ENCODE peak calls at places on chromosomes 1 and 21, in four cellular contexts. One of them, this sample, is unnamed.

GRCh38 chr1:155082941-155083541 is 4.4 kb downstream of the EFNA3 start:
- DNase-seq in endothelial cell of umbilical vein: no peak
- DNase-seq in A549: no peak
- DNase-seq in lower leg skin: peak; percentile 93
- DNase-seq in this sample: no peak

GRCh38 chr21:35079181-35079580 is 30.1 kb upstream of the RUNX1 start:
- DNase-seq in lower leg skin: no peak
- DNase-seq in endothelial cell of umbilical vein: no peak
- DNase-seq in A549: no peak
- DNase-seq in this sample: no peak

GRCh38 chr1:14112613-14113012 is 412.6 kb downstream of the PRDM2 start:
- DNase-seq in A549: no peak
- DNase-seq in endothelial cell of umbilical vein: no peak
- DNase-seq in lower leg skin: no peak
- DNase-seq in this sample: no peak

GRCh38 chr21:31922881-31923280 is 50.1 kb downstream of the HUNK start:
- DNase-seq in lower leg skin: no peak
- DNase-seq in A549: no peak
- DNase-seq in endothelial cell of umbilical vein: no peak
- DNase-seq in this sample: no peak

GRCh38 chr1:228258486-228258885 is 50.6 kb downstream of the OBSCN start:
- DNase-seq in lower leg skin: no peak
- DNase-seq in endothelial cell of umbilical vein: no peak
- DNase-seq in A549: no peak
- DNase-seq in this sample: no peak

GRCh38 chr1:183417691-183418491 is at the start of gene NMNAT2:
- DNase-seq in lower leg skin: peak; percentile 86
- DNase-seq in endothelial cell of umbilical vein: no peak
- DNase-seq in A549: peak; percentile 36
- DNase-seq in this sample: no peak

GRCh38 chr1:29471487-29472313 is 235.4 kb downstream of the PTPRU start:
- DNase-seq in lower leg skin: peak; percentile 78
- DNase-seq in endothelial cell of umbilical vein: no peak
- DNase-seq in A549: no peak
- DNase-seq in this sample: no peak

GRCh38 chr1:77459881-77460280 is 178.1 kb downstream of the AK5 start:
- DNase-seq in lower leg skin: no peak
- DNase-seq in A549: no peak
- DNase-seq in endothelial cell of umbilical vein: peak; percentile 53
- DNase-seq in this sample: no peak

GRCh38 chr1:114238066-114238465 is 84.4 kb upstream of the SYT6 start:
- DNase-seq in endothelial cell of umbilical vein: no peak
- DNase-seq in A549: no peak
- DNase-seq in lower leg skin: no peak
- DNase-seq in this sample: no peak

GRCh38 chr21:29342394-29342957 is 43.8 kb downstream of the BACH1 start:
- DNase-seq in lower leg skin: peak; percentile 92
- DNase-seq in endothelial cell of umbilical vein: peak; percentile 91
- DNase-seq in A549: peak; percentile 2
- DNase-seq in this sample: peak; percentile 49

GRCh38 chr1:41898191-41898713 is 20.5 kb downstream of the HIVEP3 start:
- DNase-seq in endothelial cell of umbilical vein: peak; percentile 45
- DNase-seq in A549: no peak
- DNase-seq in lower leg skin: no peak
- DNase-seq in this sample: peak; percentile 47

GRCh38 chr21:37710555-37711293 is 205.5 kb downstream of the KCNJ6 start:
- DNase-seq in endothelial cell of umbilical vein: no peak
- DNase-seq in A549: no peak
- DNase-seq in lower leg skin: no peak
- DNase-seq in this sample: no peak

DNA sequence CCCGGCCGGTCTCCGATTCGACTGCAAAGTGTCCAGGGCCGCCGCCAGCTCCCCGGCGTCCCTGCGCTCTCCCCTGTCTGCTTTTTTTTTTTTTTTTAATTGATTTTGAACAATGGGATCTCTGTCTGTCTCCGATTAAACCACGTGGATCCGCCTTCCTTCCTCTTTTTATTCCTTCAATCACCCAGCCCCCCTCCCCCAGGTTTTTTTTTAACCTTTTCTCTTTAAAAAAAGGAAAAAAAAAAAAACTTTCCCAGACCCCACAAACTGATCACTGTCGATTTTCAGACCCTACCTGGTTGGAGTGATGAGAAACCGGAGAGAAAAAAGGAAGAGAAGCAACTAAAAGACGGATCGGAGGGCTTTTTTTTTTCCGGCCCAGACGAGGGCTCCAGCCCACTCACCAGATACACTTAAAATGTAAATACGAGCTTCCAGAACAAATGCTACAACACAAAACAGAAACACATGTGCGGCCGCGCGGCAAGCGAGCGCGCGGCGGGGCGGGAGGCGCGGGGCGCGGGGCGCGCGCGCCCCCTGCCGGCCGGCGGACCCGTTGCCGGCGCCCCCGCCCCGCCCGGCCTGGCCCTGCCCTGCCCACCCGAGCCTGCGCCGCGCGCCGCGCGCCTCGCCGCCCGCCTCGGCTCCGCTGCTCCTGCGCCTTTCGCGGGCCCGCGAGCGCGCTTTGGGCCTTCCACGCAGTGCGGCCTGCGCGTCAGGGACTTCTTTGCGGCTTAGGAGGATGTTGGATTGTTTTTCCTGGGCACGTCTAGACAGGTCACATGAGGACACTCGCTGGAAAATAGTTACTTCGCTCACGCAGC is at the start of gene RCC2:
- DNase-seq in lower leg skin: no peak
- DNase-seq in A549: peak; percentile 44
- DNase-seq in endothelial cell of umbilical vein: peak; percentile 69
- DNase-seq in this sample: peak; percentile 42
- TF ChIP-seq POLR2A in lower leg skin: no peak
- TF ChIP-seq POLR2A in A549: peak; percentile 57
- TF ChIP-seq POLR2A in endothelial cell of umbilical vein: no peak
- TF ChIP-seq POLR2A in this sample: no peak

GRCh38 chr1:202133521-202133920 is 10.8 kb downstream of the GPR37L1 start:
- DNase-seq in lower leg skin: no peak
- DNase-seq in A549: no peak
- DNase-seq in endothelial cell of umbilical vein: no peak
- DNase-seq in this sample: no peak

GRCh38 chr1:202134645-202135172 is 9.8 kb downstream of the ARL8A start:
- DNase-seq in endothelial cell of umbilical vein: no peak
- DNase-seq in A549: no peak
- DNase-seq in lower leg skin: no peak
- DNase-seq in this sample: no peak

GRCh38 chr1:202131956-202132821 is 9.5 kb downstream of the GPR37L1 start:
- DNase-seq in lower leg skin: no peak
- DNase-seq in endothelial cell of umbilical vein: no peak
- DNase-seq in A549: no peak
- DNase-seq in this sample: peak; percentile 80

GRCh38 chr1:202133989-202134388 is 10.5 kb downstream of the ARL8A start:
- DNase-seq in lower leg skin: no peak
- DNase-seq in A549: no peak
- DNase-seq in endothelial cell of umbilical vein: no peak
- DNase-seq in this sample: no peak

GRCh38 chr1:202133016-202133415 is 10.3 kb downstream of the GPR37L1 start:
- DNase-seq in endothelial cell of umbilical vein: no peak
- DNase-seq in A549: no peak
- DNase-seq in lower leg skin: no peak
- DNase-seq in this sample: peak; percentile 63
- TF ChIP-seq CTCF in endothelial cell of umbilical vein: no peak
- TF ChIP-seq CTCF in A549: no peak
- TF ChIP-seq CTCF in lower leg skin: no peak
- TF ChIP-seq CTCF in this sample: no peak

GRCh38 chr1:167635233-167635648 is 5.2 kb downstream of the RCSD1 start:
- DNase-seq in endothelial cell of umbilical vein: no peak
- DNase-seq in lower leg skin: peak; percentile 60
- DNase-seq in A549: no peak
- DNase-seq in this sample: no peak
- H3K4me3 ChIP-seq in endothelial cell of umbilical vein: no peak overlapping the region
- H3K4me3 ChIP-seq in lower leg skin: no peak overlapping the region
- H3K4me3 ChIP-seq in A549: no peak overlapping the region
- H3K4me3 ChIP-seq in this sample: no peak overlapping the region

DNA sequence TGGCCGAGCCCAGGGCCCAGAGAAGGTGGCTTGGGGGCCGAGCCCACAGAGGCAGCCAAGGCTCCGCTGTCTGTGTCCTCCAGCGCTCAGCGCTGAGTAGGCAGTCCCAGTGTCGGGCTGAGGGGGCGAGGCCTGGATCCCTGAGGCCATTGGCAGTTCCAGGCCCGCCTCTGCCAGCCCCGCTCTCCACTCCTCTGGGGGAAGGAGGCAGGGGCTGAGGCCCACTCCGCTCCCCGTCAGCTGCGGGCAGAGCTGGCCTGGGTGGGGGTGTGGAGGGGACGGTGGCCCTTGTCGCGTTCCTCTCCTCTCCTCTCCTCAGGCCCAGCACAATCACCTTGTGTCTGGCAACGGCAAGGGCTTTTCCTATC is 132.8 kb downstream of the CASZ1 start:
- DNase-seq in lower leg skin: no peak
- DNase-seq in endothelial cell of umbilical vein: no peak
- DNase-seq in A549: no peak
- DNase-seq in this sample: peak; percentile 52
- TF ChIP-seq POLR2A in lower leg skin: no peak
- TF ChIP-seq POLR2A in endothelial cell of umbilical vein: no peak
- TF ChIP-seq POLR2A in A549: no peak
- TF ChIP-seq POLR2A in this sample: no peak

DNA sequence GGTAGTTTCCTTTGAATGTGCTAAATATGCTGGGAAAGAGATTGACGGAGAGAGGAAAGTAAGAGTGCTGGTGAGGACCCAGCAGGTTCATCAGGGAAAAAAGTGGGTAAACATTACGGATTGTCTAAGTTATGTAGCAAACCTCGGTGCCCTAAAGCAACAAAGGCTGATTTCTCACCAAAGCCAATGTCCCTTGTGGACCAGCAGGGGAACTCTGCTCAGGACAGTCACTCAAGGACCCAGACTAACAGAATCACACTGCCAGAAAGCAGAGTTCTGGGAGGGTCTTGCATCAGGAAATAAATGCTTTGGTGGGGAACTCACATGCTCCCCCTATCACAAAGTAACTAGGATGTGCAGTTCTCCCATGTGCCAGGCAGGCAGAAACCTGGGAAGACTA is 1.7 kb upstream of the IKBKE start:
- DNase-seq in lower leg skin: no peak
- DNase-seq in A549: no peak
- DNase-seq in endothelial cell of umbilical vein: no peak
- DNase-seq in this sample: no peak
- TF ChIP-seq CTCF in lower leg skin: no peak
- TF ChIP-seq CTCF in A549: no peak
- TF ChIP-seq CTCF in endothelial cell of umbilical vein: no peak
- TF ChIP-seq CTCF in this sample: no peak

GRCh38 chr1:241638091-241638682 is 2.0 kb downstream of the CHML start:
- DNase-seq in A549: no peak
- DNase-seq in lower leg skin: no peak
- DNase-seq in endothelial cell of umbilical vein: no peak
- DNase-seq in this sample: no peak
- H3K4me3 ChIP-seq in A549: peak overlapping the region; percentile 74
- H3K4me3 ChIP-seq in lower leg skin: no peak overlapping the region
- H3K4me3 ChIP-seq in endothelial cell of umbilical vein: no peak overlapping the region
- H3K4me3 ChIP-seq in this sample: no peak overlapping the region

GRCh38 chr1:20357796-20358195 is 67.1 kb downstream of the VWA5B1 start:
- DNase-seq in endothelial cell of umbilical vein: no peak
- DNase-seq in A549: no peak
- DNase-seq in lower leg skin: no peak
- DNase-seq in this sample: no peak

GRCh38 chr1:20353836-20354235 is 63.2 kb downstream of the VWA5B1 start:
- DNase-seq in lower leg skin: no peak
- DNase-seq in A549: no peak
- DNase-seq in endothelial cell of umbilical vein: no peak
- DNase-seq in this sample: no peak

GRCh38 chr1:20356850-20357459 is 66.3 kb downstream of the VWA5B1 start:
- DNase-seq in A549: no peak
- DNase-seq in lower leg skin: no peak
- DNase-seq in endothelial cell of umbilical vein: no peak
- DNase-seq in this sample: no peak

GRCh38 chr1:20355828-20356735 is 65.4 kb downstream of the VWA5B1 start:
- DNase-seq in A549: no peak
- DNase-seq in lower leg skin: no peak
- DNase-seq in endothelial cell of umbilical vein: no peak
- DNase-seq in this sample: no peak

DNA sequence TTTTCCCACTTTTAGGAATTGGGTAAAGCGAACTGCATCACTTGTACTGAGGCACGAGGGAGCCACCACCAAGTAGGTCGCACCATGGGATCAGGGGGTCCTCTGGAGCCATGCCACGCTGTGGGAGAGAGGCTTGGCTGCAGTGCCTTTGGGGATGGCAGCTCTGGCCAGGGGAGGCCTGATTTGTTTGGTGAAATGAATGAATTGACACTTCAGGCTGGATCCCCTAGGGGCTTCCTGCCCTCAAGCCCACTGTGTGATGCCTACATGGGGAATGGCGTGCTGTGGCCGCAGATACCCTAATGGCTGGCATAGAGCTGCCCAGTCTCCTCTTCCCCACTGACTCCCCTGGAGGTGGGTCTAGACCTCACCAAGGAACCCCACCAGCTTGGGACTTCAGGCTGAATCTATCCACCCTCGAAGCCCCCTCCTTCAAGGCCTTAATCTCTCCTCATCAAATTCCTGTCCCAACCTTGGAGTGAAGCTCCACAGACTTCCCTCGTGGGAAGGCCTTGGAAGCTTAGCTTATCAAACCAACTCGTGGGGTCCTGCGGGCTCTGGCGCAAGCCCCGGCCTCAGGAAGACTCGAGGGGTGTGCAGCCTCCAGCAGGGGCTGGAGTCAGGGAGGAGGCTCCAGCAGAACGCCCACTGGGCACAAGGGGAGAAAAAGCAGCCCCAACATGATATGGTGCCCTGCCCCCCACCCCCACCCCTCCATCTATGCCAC is 64.6 kb downstream of the VWA5B1 start:
- DNase-seq in lower leg skin: no peak
- DNase-seq in endothelial cell of umbilical vein: no peak
- DNase-seq in A549: no peak
- DNase-seq in this sample: no peak
- TF ChIP-seq POLR2A in lower leg skin: no peak
- TF ChIP-seq POLR2A in endothelial cell of umbilical vein: no peak
- TF ChIP-seq POLR2A in A549: no peak
- TF ChIP-seq POLR2A in this sample: no peak

DNA sequence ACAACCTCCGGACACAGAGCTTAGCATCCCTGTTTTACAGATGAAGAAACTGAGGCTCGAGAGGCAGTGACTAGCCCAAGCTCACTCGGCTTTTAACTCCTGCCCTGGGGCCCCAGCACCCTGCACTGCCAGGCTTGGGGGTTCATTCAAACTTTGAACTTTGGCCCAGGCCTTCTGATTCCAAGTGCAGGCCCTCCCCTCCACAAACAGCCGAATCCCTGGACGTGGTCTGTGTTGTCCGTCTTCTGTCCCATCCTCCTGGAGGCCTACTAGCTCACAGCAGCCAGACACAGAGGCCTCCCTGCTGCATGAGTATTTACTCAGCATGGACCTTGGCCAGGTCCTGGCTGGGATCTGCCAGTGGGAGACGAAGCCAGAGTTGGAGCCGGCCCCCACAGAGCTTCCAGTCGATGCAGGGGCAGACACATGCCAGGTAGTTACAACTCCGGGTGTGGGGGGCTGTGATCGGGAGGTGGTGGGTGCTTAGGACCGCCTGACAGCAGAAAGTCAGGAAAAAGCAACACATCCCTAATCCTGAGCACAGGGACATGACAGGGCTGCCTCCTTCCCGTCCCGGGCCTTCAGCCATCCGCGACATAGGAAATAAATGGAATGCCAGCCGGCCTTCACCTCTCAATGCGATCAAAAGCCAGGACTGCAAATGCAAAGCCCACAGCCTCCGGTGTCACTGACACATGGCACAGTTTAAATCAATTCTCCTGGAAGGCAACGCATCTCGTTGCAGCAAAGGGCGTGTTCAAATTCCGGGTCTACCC is 7.4 kb downstream of the IFFO2 start:
- DNase-seq in lower leg skin: peak; percentile 92
- DNase-seq in endothelial cell of umbilical vein: peak; percentile 41
- DNase-seq in A549: no peak
- DNase-seq in this sample: peak; percentile 73
- TF ChIP-seq CTCF in lower leg skin: no peak
- TF ChIP-seq CTCF in endothelial cell of umbilical vein: no peak
- TF ChIP-seq CTCF in A549: no peak
- TF ChIP-seq CTCF in this sample: no peak

This sample was measured in uterus.